ENCODE peak calls at places on chromosomes 2 and 18, in eight cellular contexts. E is hepatocyte, I is brain microvascular endothelial cell, M is GDM1, H is T-helper 9 cell, Q is NCI-H1105 treated with DMSO at 0.1 percent for 48 hours, U is cardiac fibroblast, R is right cardiac atrium. J is an unnamed sample.

GRCh38 chr2:169276045-169276444 is 86.3 kb downstream of the LRP2 start:
- DNase-seq in E (no peak), I (no peak), M (no peak), H (no peak), Q (no peak), U (peak; percentile 13), R (no peak), J (no peak)

GRCh38 chr2:100603945-100604633 is 41.3 kb downstream of the PDCL3 start:
- DNase-seq in E (no peak), I (no peak), M (no peak), H (no peak), Q (no peak), U (peak; percentile 70), R (no peak), J (no peak)

GRCh38 chr2:239075918-239076727 is 228.2 kb downstream of the TWIST2 start:
- DNase-seq in E (no peak), I (peak; percentile 22), M (no peak), H (no peak), Q (no peak), U (no peak), R (no peak), J (no peak)

GRCh38 chr2:195898505-195898904 is 170.1 kb downstream of the DNAH7 start:
- DNase-seq in E (peak; percentile 82), I (peak; percentile 99), M (no peak), H (no peak), Q (peak; percentile 77), U (peak; percentile 96), R (peak; percentile 89), J (peak; percentile 81)

GRCh38 chr2:204234879-204235278 is 298.3 kb downstream of the ICOS start:
- DNase-seq in E (no peak), I (peak; percentile 11), M (no peak), H (no peak), Q (no peak), U (peak; percentile 32), R (no peak), J (no peak)

GRCh38 chr2:101089942-101090799 is 61.0 kb downstream of the TBC1D8 start:
- DNase-seq in E (no peak), I (no peak), M (no peak), H (no peak), Q (no peak), U (no peak), R (no peak), J (no peak)

GRCh38 chr2:55010915-55011314 is 39.3 kb downstream of the RTN4 start:
- DNase-seq in E (peak; percentile 20), I (no peak), M (no peak), H (no peak), Q (no peak), U (peak; percentile 45), R (no peak), J (no peak)

GRCh38 chr2:70118798-70119454 is 31.6 kb downstream of the PCBP1 start:
- DNase-seq in E (no peak), I (no peak), M (no peak), H (no peak), Q (no peak), U (no peak), R (no peak), J (peak; percentile 70)

GRCh38 chr2:188598551-188598950 is 306.9 kb downstream of the GULP1 start:
- DNase-seq in E (peak; percentile 28), I (no peak), M (no peak), H (no peak), Q (no peak), U (no peak), R (peak; percentile 14), J (peak; percentile 51)

GRCh38 chr2:72116081-72116533 is 31.6 kb downstream of the CYP26B1 start:
- DNase-seq in E (no peak), I (no peak), M (no peak), H (no peak), Q (no peak), U (no peak), R (no peak), J (no peak)

GRCh38 chr18:48328473-48329205 is 80.5 kb downstream of the ZBTB7C start:
- DNase-seq in E (peak; percentile 32), I (peak; percentile 80), M (no peak), H (no peak), Q (no peak), U (peak; percentile 73), R (no peak), J (no peak)

GRCh38 chr2:47221956-47222355 is 66.8 kb upstream of the STPG4 start:
- DNase-seq in E (peak; percentile 18), I (peak; percentile 53), M (no peak), H (no peak), Q (peak; percentile 17), U (peak; percentile 85), R (no peak), J (peak; percentile 55)

GRCh38 chr2:198975779-198976178 is 482.0 kb downstream of the SATB2 start:
- DNase-seq in E (no peak), I (no peak), M (no peak), H (no peak), Q (no peak), U (no peak), R (no peak), J (no peak)

GRCh38 chr2:48712151-48712550 is 43.4 kb downstream of the LHCGR start:
- DNase-seq in E (no peak), I (no peak), M (no peak), H (no peak), Q (no peak), U (peak; percentile 30), R (no peak), J (no peak)

GRCh38 chr2:108621689-108622681 is 87.7 kb downstream of the LIMS1 start:
- DNase-seq in E (no peak), I (no peak), M (no peak), H (no peak), Q (peak; percentile 22), U (no peak), R (no peak), J (peak; percentile 34)

GRCh38 chr2:199310654-199311275 is 147.0 kb downstream of the SATB2 start:
- DNase-seq in E (no peak), I (no peak), M (no peak), H (no peak), Q (peak; percentile 95), U (no peak), R (no peak), J (peak; percentile 95)

GRCh38 chr2:65033178-65033577 is 23.0 kb upstream of the CEP68 start:
- DNase-seq in E (no peak), I (no peak), M (no peak), H (no peak), Q (no peak), U (peak; percentile 29), R (no peak), J (peak; percentile 10)

GRCh38 chr2:232396683-232397082 is 10.0 kb upstream of the ALPG start:
- DNase-seq in E (no peak), I (no peak), M (no peak), H (no peak), Q (no peak), U (no peak), R (no peak), J (no peak)

GRCh38 chr2:127516031-127516430 is 10.3 kb downstream of the IWS1 start:
- DNase-seq in E (no peak), I (peak; percentile 16), M (no peak), H (no peak), Q (no peak), U (peak; percentile 85), R (peak; percentile 95), J (no peak)

GRCh38 chr18:74982946-74983635 is 225.8 kb downstream of the PTGR3 start:
- DNase-seq in E (no peak), I (no peak), M (no peak), H (no peak), Q (peak; percentile 88), U (no peak), R (no peak), J (peak; percentile 100)

GRCh38 chr2:24539258-24539657 is 48.2 kb downstream of the NCOA1 start:
- DNase-seq in E (no peak), I (no peak), M (no peak), H (no peak), Q (no peak), U (no peak), R (no peak), J (no peak)

GRCh38 chr2:233021771-233022170 is 8.7 kb upstream of the NGEF start:
- DNase-seq in E (no peak), I (peak; percentile 16), M (no peak), H (no peak), Q (no peak), U (peak; percentile 43), R (no peak), J (no peak)

GRCh38 chr18:56696966-56697365 is 45.8 kb downstream of the WDR7 start:
- DNase-seq in E (no peak), I (peak; percentile 7), M (no peak), H (no peak), Q (no peak), U (peak; percentile 56), R (no peak), J (no peak)

GRCh38 chr2:53826587-53827397 is 33.0 kb downstream of the GPR75 start:
- DNase-seq in E (peak; percentile 17), I (no peak), M (no peak), H (no peak), Q (no peak), U (peak; percentile 50), R (no peak), J (no peak)

GRCh38 chr2:230849633-230850357 is 14.9 kb upstream of the ITM2C start:
- DNase-seq in E (peak; percentile 43), I (peak; percentile 18), M (no peak), H (peak; percentile 73), Q (no peak), U (peak; percentile 47), R (peak; percentile 79), J (peak; percentile 48)

GRCh38 chr2:216545359-216545758 is 46.7 kb downstream of the RPL37A start:
- DNase-seq in E (no peak), I (no peak), M (peak; percentile 85), H (no peak), Q (no peak), U (no peak), R (no peak), J (no peak)

GRCh38 chr2:71465961-71466300 is 12.6 kb downstream of the DYSF start:
- DNase-seq in E (no peak), I (no peak), M (no peak), H (no peak), Q (no peak), U (no peak), R (no peak), J (no peak)

GRCh38 chr2:70988151-70988550 is 6.5 kb downstream of the TEX261 start:
- DNase-seq in E (no peak), I (no peak), M (no peak), H (no peak), Q (no peak), U (no peak), R (peak; percentile 87), J (no peak)

GRCh38 chr2:59389240-59389639 is 1148.1 kb upstream of the FANCL start:
- DNase-seq in E (peak; percentile 70), I (peak; percentile 14), M (no peak), H (no peak), Q (peak; percentile 58), U (no peak), R (no peak), J (peak; percentile 64)

GRCh38 chr2:211241891-211242290 is 685.5 kb downstream of the CPS1 start:
- DNase-seq in E (no peak), I (no peak), M (no peak), H (no peak), Q (no peak), U (no peak), R (no peak), J (no peak)